ENCODE peak calls at places on chromosomes 3 and 15, in six cellular contexts. One of them, this sample, is unnamed.
A peak's percentile ranks its signal among the peaks of the same experiment; 100 is the strongest.

GRCh38 chr3:189898559-189899153 is 222.0 kb downstream of the P3H2 start:
- DNase-seq in A549: no peak
- DNase-seq in K562: no peak
- DNase-seq in HCT116: no peak
- DNase-seq in GM23338: no peak
- DNase-seq in HepG2: no peak
- DNase-seq in this sample: no peak

GRCh38 chr15:73540161-73540560 is 93.0 kb downstream of the NPTN start:
- DNase-seq in HepG2: no peak
- DNase-seq in A549: peak; percentile 31
- DNase-seq in GM23338: no peak
- DNase-seq in K562: no peak
- DNase-seq in HCT116: no peak
- DNase-seq in this sample: no peak

GRCh38 chr3:131728898-131729297 is 226.1 kb upstream of the MRPL3 start:
- DNase-seq in HCT116: no peak
- DNase-seq in A549: peak; percentile 11
- DNase-seq in GM23338: no peak
- DNase-seq in K562: no peak
- DNase-seq in HepG2: no peak
- DNase-seq in this sample: no peak

GRCh38 chr15:73683624-73684536 is at the start of gene CD276:
- DNase-seq in K562: peak; percentile 59
- DNase-seq in A549: peak; percentile 47
- DNase-seq in HepG2: peak; percentile 61
- DNase-seq in HCT116: peak; percentile 45
- DNase-seq in GM23338: peak; percentile 81
- DNase-seq in this sample: no peak

GRCh38 chr3:56314842-56315241 is 153.4 kb downstream of the ERC2 start:
- DNase-seq in K562: no peak
- DNase-seq in HepG2: no peak
- DNase-seq in HCT116: no peak
- DNase-seq in GM23338: peak; percentile 51
- DNase-seq in A549: no peak
- DNase-seq in this sample: no peak

GRCh38 chr3:13539285-13539625 is 9.7 kb upstream of the FBLN2 start:
- DNase-seq in HCT116: no peak
- DNase-seq in GM23338: no peak
- DNase-seq in A549: no peak
- DNase-seq in K562: no peak
- DNase-seq in HepG2: no peak
- DNase-seq in this sample: no peak

GRCh38 chr3:157129782-157130137 is 30.2 kb downstream of the CCNL1 start:
- DNase-seq in HepG2: no peak
- DNase-seq in K562: no peak
- DNase-seq in GM23338: peak; percentile 46
- DNase-seq in HCT116: peak; percentile 74
- DNase-seq in A549: no peak
- DNase-seq in this sample: no peak

GRCh38 chr3:123120546-123120945 is 53.7 kb downstream of the PDIA5 start:
- DNase-seq in A549: no peak
- DNase-seq in GM23338: no peak
- DNase-seq in HCT116: no peak
- DNase-seq in HepG2: no peak
- DNase-seq in K562: no peak
- DNase-seq in this sample: no peak

GRCh38 chr15:52183562-52184173 is 7.5 kb downstream of the GNB5 start:
- DNase-seq in K562: peak; percentile 51
- DNase-seq in HepG2: no peak
- DNase-seq in GM23338: peak; percentile 76
- DNase-seq in A549: peak; percentile 47
- DNase-seq in HCT116: no peak
- DNase-seq in this sample: no peak

GRCh38 chr15:39404767-39405173 is 176.1 kb upstream of the THBS1 start:
- DNase-seq in K562: peak; percentile 61
- DNase-seq in HepG2: no peak
- DNase-seq in A549: peak; percentile 65
- DNase-seq in HCT116: no peak
- DNase-seq in GM23338: no peak
- DNase-seq in this sample: no peak

GRCh38 chr3:143538577-143538981 is 309.7 kb downstream of the SLC9A9 start:
- DNase-seq in HCT116: no peak
- DNase-seq in HepG2: no peak
- DNase-seq in GM23338: no peak
- DNase-seq in K562: no peak
- DNase-seq in A549: no peak
- DNase-seq in this sample: no peak

GRCh38 chr3:15102256-15102655 is 3.3 kb upstream of the RBSN start:
- DNase-seq in GM23338: no peak
- DNase-seq in HepG2: no peak
- DNase-seq in A549: no peak
- DNase-seq in K562: no peak
- DNase-seq in HCT116: no peak
- DNase-seq in this sample: no peak

GRCh38 chr3:77795013-77795412 is 755.1 kb downstream of the ROBO2 start:
- DNase-seq in A549: no peak
- DNase-seq in GM23338: peak; percentile 85
- DNase-seq in HCT116: no peak
- DNase-seq in HepG2: no peak
- DNase-seq in K562: no peak
- DNase-seq in this sample: no peak

GRCh38 chr3:60365360-60365759 is 885.9 kb downstream of the FHIT start:
- DNase-seq in GM23338: no peak
- DNase-seq in HepG2: no peak
- DNase-seq in K562: no peak
- DNase-seq in HCT116: no peak
- DNase-seq in A549: no peak
- DNase-seq in this sample: no peak

GRCh38 chr3:194685723-194686413 is at the start of gene FAM43A:
- DNase-seq in GM23338: peak; percentile 95
- DNase-seq in K562: peak; percentile 73
- DNase-seq in HepG2: peak; percentile 73
- DNase-seq in A549: peak; percentile 90
- DNase-seq in HCT116: peak; percentile 87
- DNase-seq in this sample: peak; percentile 73

GRCh38 chr3:23588547-23588946 is 217.2 kb upstream of the UBE2E1 start:
- DNase-seq in A549: no peak
- DNase-seq in K562: no peak
- DNase-seq in HCT116: no peak
- DNase-seq in HepG2: no peak
- DNase-seq in GM23338: no peak
- DNase-seq in this sample: no peak

GRCh38 chr15:36917411-36918267 is 182.7 kb downstream of the MEIS2 start:
- DNase-seq in K562: no peak
- DNase-seq in HepG2: no peak
- DNase-seq in HCT116: no peak
- DNase-seq in GM23338: no peak
- DNase-seq in A549: no peak
- DNase-seq in this sample: no peak

GRCh38 chr15:31352911-31353811 is 26.5 kb downstream of the KLF13 start:
- DNase-seq in HCT116: no peak
- DNase-seq in K562: no peak
- DNase-seq in A549: no peak
- DNase-seq in GM23338: no peak
- DNase-seq in HepG2: no peak
- DNase-seq in this sample: peak; percentile 34

GRCh38 chr15:39511000-39511914 is 69.6 kb upstream of the THBS1 start:
- DNase-seq in HCT116: peak; percentile 0
- DNase-seq in GM23338: no peak
- DNase-seq in A549: peak; percentile 4
- DNase-seq in K562: peak; percentile 55
- DNase-seq in HepG2: no peak
- DNase-seq in this sample: no peak

GRCh38 chr3:11088066-11088465 is 66.2 kb upstream of the HRH1 start:
- DNase-seq in HCT116: no peak
- DNase-seq in HepG2: no peak
- DNase-seq in GM23338: no peak
- DNase-seq in K562: no peak
- DNase-seq in A549: no peak
- DNase-seq in this sample: no peak

GRCh38 chr15:63967616-63968015 is 78.7 kb downstream of the DAPK2 start:
- DNase-seq in K562: no peak
- DNase-seq in HCT116: no peak
- DNase-seq in A549: no peak
- DNase-seq in HepG2: no peak
- DNase-seq in GM23338: no peak
- DNase-seq in this sample: no peak

GRCh38 chr3:150050510-150050909 is 79.8 kb upstream of the PFN2 start:
- DNase-seq in GM23338: no peak
- DNase-seq in A549: no peak
- DNase-seq in HCT116: no peak
- DNase-seq in HepG2: no peak
- DNase-seq in K562: peak; percentile 60
- DNase-seq in this sample: no peak

GRCh38 chr3:11154953-11155325 is 646 bp downstream of the HRH1 start:
- DNase-seq in HCT116: no peak
- DNase-seq in A549: no peak
- DNase-seq in K562: no peak
- DNase-seq in HepG2: no peak
- DNase-seq in GM23338: peak; percentile 60
- DNase-seq in this sample: no peak

GRCh38 chr3:96069065-96069464 is 745.3 kb upstream of the EPHA6 start:
- DNase-seq in HepG2: no peak
- DNase-seq in HCT116: no peak
- DNase-seq in A549: no peak
- DNase-seq in GM23338: no peak
- DNase-seq in K562: no peak
- DNase-seq in this sample: no peak

GRCh38 chr15:75648156-75649000 is 666 bp downstream of the SNX33 start:
- DNase-seq in A549: peak; percentile 48
- DNase-seq in HepG2: peak; percentile 63
- DNase-seq in K562: peak; percentile 56
- DNase-seq in HCT116: no peak
- DNase-seq in GM23338: peak; percentile 82
- DNase-seq in this sample: no peak

GRCh38 chr3:169150874-169151273 is 512.6 kb downstream of the MECOM start:
- DNase-seq in HepG2: no peak
- DNase-seq in HCT116: no peak
- DNase-seq in GM23338: no peak
- DNase-seq in K562: no peak
- DNase-seq in A549: no peak
- DNase-seq in this sample: no peak

GRCh38 chr3:149975919-149976318 is 5.2 kb upstream of the PFN2 start:
- DNase-seq in GM23338: peak; percentile 78
- DNase-seq in K562: peak; percentile 22
- DNase-seq in HepG2: no peak
- DNase-seq in A549: no peak
- DNase-seq in HCT116: no peak
- DNase-seq in this sample: no peak

GRCh38 chr3:23776352-23776891 is 29.3 kb upstream of the UBE2E1 start:
- DNase-seq in HepG2: no peak
- DNase-seq in K562: no peak
- DNase-seq in GM23338: no peak
- DNase-seq in HCT116: no peak
- DNase-seq in A549: no peak
- DNase-seq in this sample: no peak

DNA sequence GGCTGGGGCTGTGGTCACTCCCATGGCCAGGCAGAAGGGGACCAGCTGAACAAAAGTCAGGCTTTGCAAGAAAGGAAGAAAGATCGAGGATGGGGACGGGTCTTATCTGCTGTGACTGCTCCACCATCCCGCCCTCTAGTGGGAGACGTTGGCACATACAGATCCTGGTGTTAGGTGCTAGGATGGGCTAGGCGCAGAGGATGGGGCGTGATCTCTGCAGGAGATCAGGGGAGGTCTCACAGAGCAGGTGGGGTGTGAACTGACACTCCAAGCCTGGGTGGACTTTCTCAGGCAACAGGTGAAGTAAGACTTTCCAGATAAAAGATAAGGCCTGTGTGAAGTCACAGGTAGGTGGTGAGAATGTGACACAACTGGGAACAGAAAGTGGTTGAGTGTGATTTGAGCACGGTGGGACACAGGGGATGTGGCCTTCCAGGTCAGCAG is 141.9 kb upstream of the SMAD3 start:
- DNase-seq in HCT116: peak; percentile 37
- DNase-seq in A549: peak; percentile 64
- DNase-seq in K562: peak; percentile 59
- DNase-seq in HepG2: peak; percentile 34
- DNase-seq in GM23338: peak; percentile 88
- DNase-seq in this sample: no peak
- TF ChIP-seq REST in HCT116: no peak
- TF ChIP-seq REST in A549: no peak
- TF ChIP-seq REST in K562: no peak
- TF ChIP-seq REST in HepG2: no peak
- TF ChIP-seq REST in GM23338: no peak
- TF ChIP-seq REST in this sample: no peak

GRCh38 chr15:72319360-72319984 is 485 bp downstream of the CELF6 start:
- DNase-seq in HepG2: no peak
- DNase-seq in GM23338: peak; percentile 88
- DNase-seq in HCT116: no peak
- DNase-seq in A549: peak; percentile 62
- DNase-seq in K562: peak; percentile 83
- DNase-seq in this sample: no peak
- H3K4me3 ChIP-seq in HepG2: no peak overlapping the region
- H3K4me3 ChIP-seq in GM23338: no peak overlapping the region
- H3K4me3 ChIP-seq in HCT116: no peak overlapping the region
- H3K4me3 ChIP-seq in A549: peak overlapping the region; percentile 64
- H3K4me3 ChIP-seq in K562: peak overlapping the region; percentile 45
- H3K4me3 ChIP-seq in this sample: peak overlapping the region; percentile 68

GRCh38 chr3:197734667-197735318 is 1.9 kb downstream of the RUBCN start:
- DNase-seq in A549: no peak
- DNase-seq in K562: no peak
- DNase-seq in HepG2: no peak
- DNase-seq in HCT116: no peak
- DNase-seq in GM23338: no peak
- DNase-seq in this sample: peak; percentile 28
- TF ChIP-seq REST in A549: no peak
- TF ChIP-seq REST in K562: no peak
- TF ChIP-seq REST in HepG2: no peak
- TF ChIP-seq REST in HCT116: no peak
- TF ChIP-seq REST in GM23338: no peak
- TF ChIP-seq REST in this sample: no peak

GRCh38 chr3:197561926-197562325 is 6.2 kb upstream of the BDH1 start:
- DNase-seq in A549: no peak
- DNase-seq in HepG2: no peak
- DNase-seq in K562: no peak
- DNase-seq in HCT116: no peak
- DNase-seq in GM23338: no peak
- DNase-seq in this sample: no peak
- H3K4me3 ChIP-seq in A549: no peak overlapping the region
- H3K4me3 ChIP-seq in HepG2: no peak overlapping the region
- H3K4me3 ChIP-seq in K562: no peak overlapping the region
- H3K4me3 ChIP-seq in HCT116: no peak overlapping the region
- H3K4me3 ChIP-seq in GM23338: no peak overlapping the region
- H3K4me3 ChIP-seq in this sample: no peak overlapping the region

GRCh38 chr15:57541805-57542504 is 49.7 kb upstream of the MYZAP start:
- DNase-seq in A549: peak; percentile 77
- DNase-seq in K562: peak; percentile 63
- DNase-seq in HepG2: peak; percentile 44
- DNase-seq in GM23338: peak; percentile 84
- DNase-seq in HCT116: peak; percentile 45
- DNase-seq in this sample: peak; percentile 40
- TF ChIP-seq REST in A549: no peak
- TF ChIP-seq REST in K562: no peak
- TF ChIP-seq REST in HepG2: no peak
- TF ChIP-seq REST in GM23338: no peak
- TF ChIP-seq REST in HCT116: no peak
- TF ChIP-seq REST in this sample: no peak

This sample was measured in HL-60.